ENCODE peak calls at places on chromosomes 7 and 10, in nine cellular contexts. L is cardiac muscle cell; R is GM12864; A is stimulated activated naive CD4-positive, alpha-beta T cell; D is stimulated activated CD4-positive, alpha-beta T cell treated with anti-CD3 and anti-CD28 coated beads, Interleukin-15, amount 100 ng/mL, for 1 hour; O is stimulated activated CD8-positive, alpha-beta memory T cell treated with anti-CD3 and anti-CD28 coated beads, Interleukin-15, amount 100 ng/mL, for 24 hours; E is naive B cell; I is effector CD4-positive, alpha-beta T cell; C is mesenchymal stem cell. Y is an unnamed sample.

GRCh38 chr7:143126146-143126545 is 5.7 kb upstream of the PIP start:
- DNase-seq in L (no peak), R (no peak), A (no peak), D (no peak), O (no peak), E (peak), I (no peak), C (no peak), Y (peak)

GRCh38 chr7:84535584-84536255 is 341.1 kb upstream of the SEMA3A start:
- DNase-seq in L (no peak), R (no peak), A (no peak), D (no peak), O (no peak), E (no peak), I (no peak), C (no peak), Y (no peak)

GRCh38 chr10:110407301-110408170 is 90.2 kb upstream of the DUSP5 start:
- DNase-seq in L (no peak), R (no peak), A (no peak), D (no peak), O (no peak), E (no peak), I (no peak), C (no peak), Y (no peak)

GRCh38 chr7:90726623-90727022 is 130.5 kb downstream of the CDK14 start:
- DNase-seq in L (peak), R (no peak), A (no peak), D (no peak), O (no peak), E (no peak), I (no peak), C (peak), Y (peak)

GRCh38 chr10:95447733-95448132 is 113.4 kb downstream of the SORBS1 start:
- DNase-seq in L (no peak), R (no peak), A (no peak), D (no peak), O (no peak), E (no peak), I (no peak), C (peak), Y (no peak)

GRCh38 chr7:131034166-131034881 is 293.4 kb upstream of the MKLN1 start:
- DNase-seq in L (no peak), R (no peak), A (no peak), D (no peak), O (no peak), E (no peak), I (no peak), C (no peak), Y (no peak)

GRCh38 chr10:104299031-104299904 is 30.3 kb downstream of the GSTO2 start:
- DNase-seq in L (no peak), R (no peak), A (no peak), D (no peak), O (no peak), E (no peak), I (no peak), C (no peak), Y (no peak)

GRCh38 chr7:134701272-134701671 is 54.6 kb downstream of the BPGM start:
- DNase-seq in L (no peak), R (no peak), A (no peak), D (no peak), O (no peak), E (no peak), I (no peak), C (peak), Y (peak)

GRCh38 chr10:124290095-124290795 is 128.5 kb downstream of the OAT start:
- DNase-seq in L (no peak), R (peak), A (no peak), D (no peak), O (no peak), E (no peak), I (no peak), C (peak), Y (peak)